ENCODE peak calls at places on chromosomes 2 and 18, in ten cellular contexts. One of them, this sample, is unnamed.
A peak's percentile ranks its signal among the peaks of the same experiment; 100 is the strongest.

GRCh38 chr18:35582899-35583558 is 1.5 kb downstream of the GALNT1 start:
- DNase-seq in astrocyte of the cerebellum: peak; percentile 18
- DNase-seq in fibroblast of pulmonary artery: peak; percentile 24
- DNase-seq in astrocyte: peak; percentile 58
- DNase-seq in cardiac fibroblast: peak; percentile 39
- DNase-seq in hepatocyte: peak; percentile 44
- DNase-seq in progenitor cell of endocrine pancreas: no peak
- DNase-seq in breast epithelium: no peak
- DNase-seq in heart right ventricle: no peak
- DNase-seq in omental fat pad: no peak
- DNase-seq in this sample: no peak

GRCh38 chr2:11389048-11389413 is 44.6 kb upstream of the ROCK2 start:
- DNase-seq in omental fat pad: no peak
- DNase-seq in hepatocyte: no peak
- DNase-seq in astrocyte: no peak
- DNase-seq in fibroblast of pulmonary artery: no peak
- DNase-seq in cardiac fibroblast: no peak
- DNase-seq in breast epithelium: no peak
- DNase-seq in heart right ventricle: no peak
- DNase-seq in astrocyte of the cerebellum: no peak
- DNase-seq in progenitor cell of endocrine pancreas: no peak
- DNase-seq in this sample: no peak

GRCh38 chr2:17199741-17200140 is 318.5 kb downstream of the RAD51AP2 start:
- DNase-seq in breast epithelium: no peak
- DNase-seq in omental fat pad: no peak
- DNase-seq in astrocyte: peak; percentile 32
- DNase-seq in hepatocyte: no peak
- DNase-seq in cardiac fibroblast: no peak
- DNase-seq in progenitor cell of endocrine pancreas: no peak
- DNase-seq in heart right ventricle: no peak
- DNase-seq in fibroblast of pulmonary artery: no peak
- DNase-seq in astrocyte of the cerebellum: peak; percentile 12
- DNase-seq in this sample: no peak

GRCh38 chr18:46583711-46584110 is 73.3 kb downstream of the LOXHD1 start:
- DNase-seq in breast epithelium: no peak
- DNase-seq in omental fat pad: no peak
- DNase-seq in hepatocyte: no peak
- DNase-seq in progenitor cell of endocrine pancreas: no peak
- DNase-seq in astrocyte of the cerebellum: no peak
- DNase-seq in cardiac fibroblast: no peak
- DNase-seq in fibroblast of pulmonary artery: no peak
- DNase-seq in heart right ventricle: no peak
- DNase-seq in astrocyte: no peak
- DNase-seq in this sample: no peak

GRCh38 chr18:51813740-51814139 is 526.3 kb upstream of the DCC start:
- DNase-seq in astrocyte: no peak
- DNase-seq in astrocyte of the cerebellum: no peak
- DNase-seq in cardiac fibroblast: no peak
- DNase-seq in progenitor cell of endocrine pancreas: no peak
- DNase-seq in breast epithelium: no peak
- DNase-seq in heart right ventricle: no peak
- DNase-seq in fibroblast of pulmonary artery: no peak
- DNase-seq in omental fat pad: no peak
- DNase-seq in hepatocyte: no peak
- DNase-seq in this sample: no peak

GRCh38 chr2:20496069-20496468 is 49.2 kb downstream of the RHOB start:
- DNase-seq in breast epithelium: peak; percentile 95
- DNase-seq in fibroblast of pulmonary artery: peak; percentile 47
- DNase-seq in hepatocyte: peak; percentile 38
- DNase-seq in astrocyte of the cerebellum: no peak
- DNase-seq in cardiac fibroblast: peak; percentile 61
- DNase-seq in astrocyte: peak; percentile 56
- DNase-seq in heart right ventricle: no peak
- DNase-seq in omental fat pad: no peak
- DNase-seq in progenitor cell of endocrine pancreas: no peak
- DNase-seq in this sample: no peak

GRCh38 chr2:69645026-69645425 is 1.5 kb upstream of the AAK1 start:
- DNase-seq in heart right ventricle: no peak
- DNase-seq in astrocyte: no peak
- DNase-seq in progenitor cell of endocrine pancreas: no peak
- DNase-seq in breast epithelium: no peak
- DNase-seq in fibroblast of pulmonary artery: no peak
- DNase-seq in omental fat pad: no peak
- DNase-seq in astrocyte of the cerebellum: no peak
- DNase-seq in cardiac fibroblast: no peak
- DNase-seq in hepatocyte: no peak
- DNase-seq in this sample: no peak

GRCh38 chr2:37389395-37389794 is 45.0 kb downstream of the QPCT start:
- DNase-seq in cardiac fibroblast: no peak
- DNase-seq in progenitor cell of endocrine pancreas: no peak
- DNase-seq in astrocyte of the cerebellum: no peak
- DNase-seq in fibroblast of pulmonary artery: no peak
- DNase-seq in breast epithelium: no peak
- DNase-seq in hepatocyte: no peak
- DNase-seq in astrocyte: no peak
- DNase-seq in heart right ventricle: no peak
- DNase-seq in omental fat pad: no peak
- DNase-seq in this sample: no peak

GRCh38 chr2:113240150-113240914 is 38.4 kb downstream of the PAX8 start:
- DNase-seq in progenitor cell of endocrine pancreas: no peak
- DNase-seq in heart right ventricle: peak; percentile 87
- DNase-seq in omental fat pad: peak; percentile 68
- DNase-seq in breast epithelium: peak; percentile 55
- DNase-seq in hepatocyte: peak; percentile 60
- DNase-seq in cardiac fibroblast: peak; percentile 95
- DNase-seq in astrocyte: peak; percentile 94
- DNase-seq in astrocyte of the cerebellum: peak; percentile 84
- DNase-seq in fibroblast of pulmonary artery: peak; percentile 95
- DNase-seq in this sample: no peak

GRCh38 chr18:49048361-49048760 is 97.6 kb upstream of the SMAD7 start:
- DNase-seq in hepatocyte: no peak
- DNase-seq in breast epithelium: no peak
- DNase-seq in astrocyte of the cerebellum: no peak
- DNase-seq in astrocyte: peak; percentile 61
- DNase-seq in heart right ventricle: no peak
- DNase-seq in progenitor cell of endocrine pancreas: no peak
- DNase-seq in cardiac fibroblast: peak; percentile 49
- DNase-seq in fibroblast of pulmonary artery: peak; percentile 52
- DNase-seq in omental fat pad: no peak
- DNase-seq in this sample: no peak

GRCh38 chr2:218754781-218755180 is 27.2 kb upstream of the CYP27A1 start:
- DNase-seq in astrocyte: no peak
- DNase-seq in breast epithelium: no peak
- DNase-seq in astrocyte of the cerebellum: no peak
- DNase-seq in heart right ventricle: no peak
- DNase-seq in cardiac fibroblast: no peak
- DNase-seq in progenitor cell of endocrine pancreas: no peak
- DNase-seq in omental fat pad: no peak
- DNase-seq in fibroblast of pulmonary artery: no peak
- DNase-seq in hepatocyte: no peak
- DNase-seq in this sample: no peak

GRCh38 chr2:205808493-205809121 is 126.3 kb downstream of the NRP2 start:
- DNase-seq in fibroblast of pulmonary artery: no peak
- DNase-seq in breast epithelium: no peak
- DNase-seq in heart right ventricle: no peak
- DNase-seq in hepatocyte: no peak
- DNase-seq in cardiac fibroblast: peak; percentile 21
- DNase-seq in astrocyte of the cerebellum: no peak
- DNase-seq in omental fat pad: no peak
- DNase-seq in astrocyte: no peak
- DNase-seq in progenitor cell of endocrine pancreas: no peak
- DNase-seq in this sample: no peak

GRCh38 chr2:105125428-105125827 is 87.6 kb downstream of the MRPS9 start:
- DNase-seq in cardiac fibroblast: no peak
- DNase-seq in astrocyte of the cerebellum: no peak
- DNase-seq in astrocyte: no peak
- DNase-seq in progenitor cell of endocrine pancreas: no peak
- DNase-seq in hepatocyte: no peak
- DNase-seq in fibroblast of pulmonary artery: no peak
- DNase-seq in breast epithelium: no peak
- DNase-seq in heart right ventricle: no peak
- DNase-seq in omental fat pad: no peak
- DNase-seq in this sample: no peak
- TF ChIP-seq CTCF in cardiac fibroblast: peak; percentile 12
- TF ChIP-seq CTCF in astrocyte of the cerebellum: peak; percentile 3
- TF ChIP-seq CTCF in astrocyte: no peak
- TF ChIP-seq CTCF in progenitor cell of endocrine pancreas: peak; percentile 31
- TF ChIP-seq CTCF in hepatocyte: no peak
- TF ChIP-seq CTCF in fibroblast of pulmonary artery: no peak
- TF ChIP-seq CTCF in breast epithelium: no peak
- TF ChIP-seq CTCF in heart right ventricle: no peak
- TF ChIP-seq CTCF in omental fat pad: no peak
- TF ChIP-seq CTCF in this sample: no peak

DNA sequence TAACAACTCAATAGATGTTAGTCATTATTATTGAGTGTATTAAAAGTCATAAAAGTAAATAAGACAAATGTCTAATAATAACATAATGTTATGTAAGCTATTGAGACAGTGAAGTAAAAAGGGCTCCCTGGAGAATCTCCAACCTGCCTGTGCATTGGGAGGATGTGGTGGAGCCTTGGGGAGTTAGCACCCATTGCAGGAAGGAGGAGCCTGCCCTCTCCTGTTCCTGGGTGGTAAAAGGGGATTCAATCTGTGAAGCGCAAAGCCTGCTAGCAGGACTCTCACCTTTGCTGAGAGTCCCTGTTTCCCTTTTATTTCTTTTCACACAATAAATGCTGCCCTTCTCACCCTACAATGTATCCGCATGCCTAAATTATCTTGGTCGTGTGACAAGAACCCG is 206.1 kb downstream of the RAB3GAP1 start:
- DNase-seq in fibroblast of pulmonary artery: no peak
- DNase-seq in heart right ventricle: no peak
- DNase-seq in astrocyte of the cerebellum: no peak
- DNase-seq in progenitor cell of endocrine pancreas: no peak
- DNase-seq in astrocyte: no peak
- DNase-seq in omental fat pad: no peak
- DNase-seq in cardiac fibroblast: no peak
- DNase-seq in hepatocyte: no peak
- DNase-seq in breast epithelium: no peak
- DNase-seq in this sample: no peak
- TF ChIP-seq CTCF in fibroblast of pulmonary artery: no peak
- TF ChIP-seq CTCF in heart right ventricle: no peak
- TF ChIP-seq CTCF in astrocyte of the cerebellum: no peak
- TF ChIP-seq CTCF in progenitor cell of endocrine pancreas: no peak
- TF ChIP-seq CTCF in astrocyte: no peak
- TF ChIP-seq CTCF in omental fat pad: no peak
- TF ChIP-seq CTCF in cardiac fibroblast: no peak
- TF ChIP-seq CTCF in hepatocyte: no peak
- TF ChIP-seq CTCF in breast epithelium: no peak
- TF ChIP-seq CTCF in this sample: no peak

GRCh38 chr2:65437392-65438135 is 5.2 kb upstream of the SPRED2 start:
- DNase-seq in hepatocyte: no peak
- DNase-seq in fibroblast of pulmonary artery: no peak
- DNase-seq in astrocyte of the cerebellum: no peak
- DNase-seq in progenitor cell of endocrine pancreas: no peak
- DNase-seq in astrocyte: no peak
- DNase-seq in cardiac fibroblast: no peak
- DNase-seq in heart right ventricle: no peak
- DNase-seq in omental fat pad: no peak
- DNase-seq in breast epithelium: no peak
- DNase-seq in this sample: no peak

GRCh38 chr2:65438137-65438899 is 5.9 kb upstream of the SPRED2 start:
- DNase-seq in astrocyte of the cerebellum: no peak
- DNase-seq in fibroblast of pulmonary artery: no peak
- DNase-seq in heart right ventricle: no peak
- DNase-seq in astrocyte: no peak
- DNase-seq in hepatocyte: no peak
- DNase-seq in cardiac fibroblast: no peak
- DNase-seq in breast epithelium: no peak
- DNase-seq in omental fat pad: no peak
- DNase-seq in progenitor cell of endocrine pancreas: no peak
- DNase-seq in this sample: no peak

GRCh38 chr2:65443509-65444200 is 11.3 kb upstream of the SPRED2 start:
- DNase-seq in fibroblast of pulmonary artery: no peak
- DNase-seq in heart right ventricle: no peak
- DNase-seq in progenitor cell of endocrine pancreas: no peak
- DNase-seq in cardiac fibroblast: no peak
- DNase-seq in hepatocyte: no peak
- DNase-seq in breast epithelium: no peak
- DNase-seq in astrocyte: no peak
- DNase-seq in omental fat pad: no peak
- DNase-seq in astrocyte of the cerebellum: no peak
- DNase-seq in this sample: no peak

GRCh38 chr2:65436825-65437221 is 4.4 kb upstream of the SPRED2 start:
- DNase-seq in heart right ventricle: no peak
- DNase-seq in hepatocyte: no peak
- DNase-seq in progenitor cell of endocrine pancreas: no peak
- DNase-seq in fibroblast of pulmonary artery: no peak
- DNase-seq in cardiac fibroblast: no peak
- DNase-seq in breast epithelium: no peak
- DNase-seq in astrocyte of the cerebellum: no peak
- DNase-seq in omental fat pad: no peak
- DNase-seq in astrocyte: no peak
- DNase-seq in this sample: no peak

GRCh38 chr2:65442420-65443020 is 10.1 kb upstream of the SPRED2 start:
- DNase-seq in breast epithelium: no peak
- DNase-seq in cardiac fibroblast: no peak
- DNase-seq in progenitor cell of endocrine pancreas: no peak
- DNase-seq in heart right ventricle: no peak
- DNase-seq in fibroblast of pulmonary artery: no peak
- DNase-seq in astrocyte: no peak
- DNase-seq in omental fat pad: no peak
- DNase-seq in astrocyte of the cerebellum: no peak
- DNase-seq in hepatocyte: no peak
- DNase-seq in this sample: no peak
- TF ChIP-seq CTCF in breast epithelium: no peak
- TF ChIP-seq CTCF in cardiac fibroblast: no peak
- TF ChIP-seq CTCF in progenitor cell of endocrine pancreas: no peak
- TF ChIP-seq CTCF in heart right ventricle: no peak
- TF ChIP-seq CTCF in fibroblast of pulmonary artery: no peak
- TF ChIP-seq CTCF in astrocyte: no peak
- TF ChIP-seq CTCF in omental fat pad: no peak
- TF ChIP-seq CTCF in astrocyte of the cerebellum: no peak
- TF ChIP-seq CTCF in hepatocyte: no peak
- TF ChIP-seq CTCF in this sample: no peak

DNA sequence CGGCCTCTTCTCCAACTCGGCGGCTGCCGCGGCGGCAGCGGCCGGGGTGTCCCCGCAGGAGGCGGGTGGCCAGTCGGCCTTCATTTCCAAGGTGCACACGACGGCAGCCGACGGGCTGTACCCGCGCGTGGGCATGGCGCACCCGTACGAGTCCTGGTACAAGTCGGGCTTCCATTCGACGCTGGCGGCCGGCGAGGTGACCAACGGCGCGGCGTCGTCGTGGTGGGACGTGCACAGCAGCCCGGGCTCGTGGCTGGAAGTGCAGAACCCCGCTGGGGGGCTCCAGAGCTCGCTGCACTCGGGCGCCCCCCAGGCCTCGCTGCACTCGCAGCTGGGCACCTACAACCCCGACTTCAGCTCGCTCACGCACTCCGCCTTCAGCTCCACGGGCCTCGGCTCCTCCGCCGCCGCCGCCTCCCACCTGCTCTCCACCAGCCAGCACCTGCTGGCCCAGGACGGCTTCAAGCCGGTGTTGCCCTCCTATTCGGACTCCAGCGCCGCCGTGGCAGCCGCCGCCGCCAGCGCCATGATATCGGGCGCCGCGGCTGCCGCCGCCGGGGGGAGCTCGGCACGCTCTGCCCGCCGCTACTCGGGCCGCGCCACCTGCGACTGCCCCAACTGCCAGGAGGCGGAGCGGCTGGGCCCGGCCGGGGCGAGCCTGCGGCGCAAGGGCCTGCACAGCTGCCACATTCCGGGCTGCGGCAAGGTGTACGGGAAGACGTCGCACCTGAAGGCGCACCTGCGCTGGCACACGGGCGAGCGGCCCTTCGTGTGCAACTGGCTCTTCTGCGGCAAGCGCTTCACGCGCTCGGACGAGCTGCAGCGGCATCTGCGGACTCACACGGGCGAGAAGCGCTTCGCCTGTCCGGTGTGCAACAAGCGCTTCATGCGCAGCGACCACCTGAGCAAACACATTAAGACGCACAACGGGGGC is 1.9 kb downstream of the SP9 start:
- DNase-seq in fibroblast of pulmonary artery: no peak
- DNase-seq in astrocyte: no peak
- DNase-seq in heart right ventricle: no peak
- DNase-seq in progenitor cell of endocrine pancreas: peak; percentile 66
- DNase-seq in astrocyte of the cerebellum: no peak
- DNase-seq in omental fat pad: no peak
- DNase-seq in hepatocyte: peak; percentile 71
- DNase-seq in cardiac fibroblast: no peak
- DNase-seq in breast epithelium: no peak
- DNase-seq in this sample: no peak
- TF ChIP-seq CTCF in fibroblast of pulmonary artery: no peak
- TF ChIP-seq CTCF in astrocyte: no peak
- TF ChIP-seq CTCF in heart right ventricle: no peak
- TF ChIP-seq CTCF in progenitor cell of endocrine pancreas: peak; percentile 49
- TF ChIP-seq CTCF in astrocyte of the cerebellum: no peak
- TF ChIP-seq CTCF in omental fat pad: no peak
- TF ChIP-seq CTCF in hepatocyte: peak; percentile 20
- TF ChIP-seq CTCF in cardiac fibroblast: no peak
- TF ChIP-seq CTCF in breast epithelium: no peak
- TF ChIP-seq CTCF in this sample: peak; percentile 24